ENCODE peak calls at places on chromosomes 11 and 22, in five cellular contexts. D is PC-9, J is fibroblast of lung, G is aorta, P is GM23338. C is an unnamed sample.

GRCh38 chr22:49365191-49365837 is 462.4 kb downstream of the BRD1 start:
- DNase-seq in D (no peak), J (no peak), G (no peak), P (no peak), C (no peak)

GRCh38 chr11:79400717-79401330 is 40.0 kb downstream of the TENM4 start:
- DNase-seq in D (no peak), J (no peak), G (peak; percentile 51), P (peak; percentile 74), C (no peak)

GRCh38 chr11:42870480-42870879 is 441.3 kb upstream of the API5 start:
- DNase-seq in D (no peak), J (no peak), G (no peak), P (no peak), C (no peak)

GRCh38 chr11:65595921-65596281 is 301 bp upstream of the KCNK7 start:
- DNase-seq in D (no peak), J (no peak), G (no peak), P (no peak), C (no peak)

GRCh38 chr11:42770444-42771065 is 541.2 kb upstream of the API5 start:
- DNase-seq in D (no peak), J (peak; percentile 3), G (no peak), P (peak; percentile 48), C (no peak)

GRCh38 chr11:117892651-117893050 is 16.2 kb upstream of the FXYD6 start:
- DNase-seq in D (no peak), J (no peak), G (no peak), P (no peak), C (no peak)

GRCh38 chr11:9280655-9281301 is 15.6 kb upstream of the DENND5A start:
- DNase-seq in D (no peak), J (peak; percentile 82), G (no peak), P (no peak), C (no peak)

GRCh38 chr11:133064152-133064877 is 468.0 kb downstream of the OPCML start:
- DNase-seq in D (no peak), J (peak; percentile 84), G (peak; percentile 69), P (peak; percentile 94), C (no peak)

GRCh38 chr22:30605449-30606110 is 1.4 kb upstream of the TCN2 start:
- DNase-seq in D (no peak), J (peak; percentile 29), G (peak; percentile 73), P (peak; percentile 75), C (no peak)

GRCh38 chr11:72410956-72411355 is 23.4 kb downstream of the CLPB start:
- DNase-seq in D (no peak), J (no peak), G (no peak), P (no peak), C (no peak)
- H3K27ac ChIP-seq in D (no peak overlapping the region), J (no peak overlapping the region), G (no peak overlapping the region), P (no peak overlapping the region), C (peak overlapping the region; percentile 19)

GRCh38 chr22:25002241-25002985 is 49.9 kb downstream of the KIAA1671 start:
- DNase-seq in D (no peak), J (no peak), G (no peak), P (no peak), C (no peak)
- H3K4me1 ChIP-seq in D (peaks cover 9% of the 10 kb centered on the region), J (no peaks in the 10 kb centered on the region), G (no peaks in the 10 kb centered on the region), P (peaks cover 16% of the 10 kb centered on the region), C (peaks cover 16% of the 10 kb centered on the region)

GRCh38 chr11:17574799-17575144 is 27.7 kb downstream of the OTOG start:
- DNase-seq in D (no peak), J (no peak), G (no peak), P (no peak), C (no peak)

GRCh38 chr11:17572359-17572690 is 25.3 kb downstream of the OTOG start:
- DNase-seq in D (no peak), J (no peak), G (no peak), P (no peak), C (no peak)

GRCh38 chr11:17574141-17574798 is 27.2 kb downstream of the OTOG start:
- DNase-seq in D (peak; percentile 9), J (no peak), G (no peak), P (no peak), C (no peak)

GRCh38 chr11:17572791-17573460 is 25.9 kb downstream of the OTOG start:
- DNase-seq in D (no peak), J (no peak), G (no peak), P (no peak), C (no peak)

DNA sequence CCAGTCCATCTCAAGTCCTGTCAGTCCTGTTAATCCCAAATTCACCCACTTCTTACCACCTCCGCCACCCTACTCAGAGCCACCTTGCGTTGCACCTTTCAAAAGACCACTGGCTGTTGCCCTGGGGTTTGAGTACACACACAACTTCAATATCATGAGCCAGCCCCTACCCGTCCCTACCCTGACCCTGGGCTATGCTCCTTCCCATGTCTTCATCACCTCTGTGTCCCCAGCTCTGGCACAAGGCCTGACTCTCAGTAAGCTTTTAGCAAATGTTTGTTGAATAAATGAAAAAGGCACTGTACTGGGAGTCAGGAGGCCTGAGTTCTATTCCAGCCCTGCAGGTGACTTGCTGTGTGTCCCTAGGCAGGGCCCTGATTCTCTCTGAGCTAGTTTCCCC is 26.5 kb downstream of the OTOG start:
- DNase-seq in D (no peak), J (no peak), G (no peak), P (no peak), C (no peak)
- H3K36me3 ChIP-seq in D (no peaks in the 10 kb centered on the region), J (no peaks in the 10 kb centered on the region), G (no peaks in the 10 kb centered on the region), P (no peaks in the 10 kb centered on the region), C (no peaks in the 10 kb centered on the region)

GRCh38 chr11:61757213-61757862 is 4.9 kb downstream of the MYRF start:
- DNase-seq in D (no peak), J (no peak), G (no peak), P (no peak), C (no peak)
- H3K27ac ChIP-seq in D (peak overlapping the region; percentile 68), J (no peak overlapping the region), G (no peak overlapping the region), P (no peak overlapping the region), C (no peak overlapping the region)

DNA sequence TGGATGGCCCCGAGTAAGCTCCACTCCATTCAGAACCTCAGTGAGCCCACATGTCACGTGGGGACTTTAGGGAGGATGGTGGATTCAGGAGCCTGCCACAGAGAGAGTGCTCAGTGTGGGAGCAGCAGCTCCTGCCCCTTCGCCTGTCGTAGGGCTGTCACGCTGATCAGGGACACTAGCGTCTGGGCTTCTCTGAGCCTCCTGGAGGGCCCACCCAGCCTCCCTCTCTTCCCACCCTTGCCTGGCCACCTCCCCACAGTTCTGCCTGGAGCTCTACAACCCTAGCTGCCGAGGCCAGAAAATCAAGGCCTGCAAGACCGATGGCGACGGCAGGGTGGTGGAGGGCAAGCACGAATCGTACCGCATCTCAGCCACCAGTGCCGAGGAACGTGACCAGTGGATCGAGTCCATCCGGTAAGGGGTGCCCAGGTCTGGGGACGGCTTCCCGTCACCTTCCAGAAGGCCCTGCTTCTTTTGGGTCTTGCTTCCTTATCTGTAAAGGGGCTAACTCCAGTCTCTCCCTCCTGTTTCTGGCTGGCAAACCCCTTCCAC is 29.5 kb downstream of the CYTH4 start:
- DNase-seq in D (no peak), J (no peak), G (no peak), P (no peak), C (no peak)
- H3K4me1 ChIP-seq in D (peaks cover 29% of the 10 kb centered on the region), J (peaks cover 21% of the 10 kb centered on the region), G (no peaks in the 10 kb centered on the region), P (no peaks in the 10 kb centered on the region), C (peaks cover 26% of the 10 kb centered on the region)

DNA sequence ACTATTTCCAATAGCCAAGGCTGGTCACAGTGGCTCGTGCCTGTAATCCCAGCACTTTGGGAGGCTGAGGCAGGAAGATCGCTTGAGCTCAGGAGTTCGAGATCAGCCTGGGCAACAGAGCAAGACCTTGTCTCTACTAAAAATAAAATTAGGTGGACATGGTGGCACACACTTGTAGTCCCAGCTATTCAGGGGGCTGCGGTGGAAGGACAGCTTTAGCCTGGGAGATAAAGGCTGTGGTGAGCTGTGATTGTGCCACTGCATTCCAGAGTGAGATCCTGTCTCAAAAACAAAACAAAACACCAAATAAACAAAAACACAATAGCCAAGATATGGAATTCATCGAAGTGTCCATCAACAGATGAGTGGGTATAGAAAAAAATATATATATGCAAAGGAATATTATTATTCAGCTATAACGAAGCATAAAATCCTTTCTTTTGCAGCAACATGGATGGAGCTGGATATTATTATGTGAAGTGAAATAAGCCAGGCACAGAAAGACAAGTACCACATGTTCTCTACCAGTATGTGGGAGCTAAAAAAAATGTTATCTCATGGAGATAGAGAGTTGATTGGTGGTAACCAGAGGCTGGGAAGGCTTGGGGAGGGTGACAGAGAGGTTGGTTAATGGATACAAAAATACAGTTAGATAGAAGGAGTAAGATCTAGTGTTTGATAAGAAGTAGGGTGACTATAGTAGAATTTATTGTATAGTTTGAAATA is 22.6 kb upstream of the DLAT start:
- DNase-seq in D (no peak), J (no peak), G (no peak), P (no peak), C (no peak)
- H3K36me3 ChIP-seq in D (no peaks in the 10 kb centered on the region), J (no peaks in the 10 kb centered on the region), G (peaks cover 7% of the 10 kb centered on the region), P (peaks cover 7% of the 10 kb centered on the region), C (no peaks in the 10 kb centered on the region)

GRCh38 chr11:102780491-102780918 is at the start of gene MMP10:
- DNase-seq in D (no peak), J (peak; percentile 74), G (no peak), P (peak; percentile 86), C (no peak)

GRCh38 chr11:102773388-102773787 is 7.0 kb downstream of the MMP10 start:
- DNase-seq in D (no peak), J (peak; percentile 39), G (no peak), P (no peak), C (no peak)

GRCh38 chr11:102771351-102771750 is 9.1 kb downstream of the MMP10 start:
- DNase-seq in D (peak; percentile 25), J (peak; percentile 53), G (no peak), P (no peak), C (no peak)

GRCh38 chr11:102776454-102776853 is 4.0 kb downstream of the MMP10 start:
- DNase-seq in D (no peak), J (no peak), G (no peak), P (no peak), C (no peak)
- H3K27ac ChIP-seq in D (no peak overlapping the region), J (no peak overlapping the region), G (no peak overlapping the region), P (no peak overlapping the region), C (no peak overlapping the region)

GRCh38 chr11:34962034-34962433 is 45.6 kb downstream of the PDHX start:
- DNase-seq in D (no peak), J (no peak), G (no peak), P (no peak), C (no peak)

GRCh38 chr11:34957606-34958005 is 41.2 kb downstream of the PDHX start:
- DNase-seq in D (no peak), J (no peak), G (no peak), P (no peak), C (no peak)

GRCh38 chr11:34963351-34963750 is 46.9 kb downstream of the PDHX start:
- DNase-seq in D (no peak), J (no peak), G (no peak), P (no peak), C (no peak)

GRCh38 chr11:34959770-34960169 is 43.4 kb downstream of the PDHX start:
- DNase-seq in D (no peak), J (no peak), G (no peak), P (no peak), C (no peak)

DNA sequence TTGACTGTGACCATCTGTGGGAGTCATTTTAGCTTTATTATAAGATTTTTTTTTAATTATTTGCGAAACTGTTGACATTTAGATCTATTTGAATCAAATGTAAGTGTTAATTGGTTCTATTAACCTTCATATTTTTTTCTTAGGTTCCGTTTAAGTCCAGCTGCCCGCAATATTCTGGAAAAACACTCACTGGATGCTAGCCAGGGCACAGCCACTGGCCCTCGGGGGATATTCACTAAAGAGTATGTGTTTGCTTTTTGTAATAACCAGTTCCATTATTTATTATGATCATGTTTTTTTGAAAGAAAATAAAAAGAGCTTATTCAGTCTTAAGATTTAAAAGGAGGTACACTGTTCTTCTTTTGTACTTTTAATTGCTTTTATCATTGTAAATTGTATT is 43.9 kb downstream of the PDHX start:
- DNase-seq in D (no peak), J (no peak), G (no peak), P (no peak), C (no peak)
- H3K4me1 ChIP-seq in D (no peaks in the 10 kb centered on the region), J (no peaks in the 10 kb centered on the region), G (no peaks in the 10 kb centered on the region), P (peaks cover 14% of the 10 kb centered on the region), C (peaks cover 13% of the 10 kb centered on the region)

C was measured in esophagus squamous epithelium.